ENCODE peak calls at places on chromosome 7, in six cellular contexts. One of them, this sample, is unnamed.

GRCh38 chr7:17427924-17428323 is 129.5 kb downstream of the AHR start:
- DNase-seq in Peyer's patch: no peak
- DNase-seq in WERI-Rb-1: no peak
- DNase-seq in neural progenitor cell: no peak
- DNase-seq in PC-3: no peak
- DNase-seq in fibroblast of lung: peak
- DNase-seq in this sample: no peak

GRCh38 chr7:128099204-128099671 is 68.0 kb upstream of the LRRC4 start:
- DNase-seq in Peyer's patch: no peak
- DNase-seq in WERI-Rb-1: no peak
- DNase-seq in neural progenitor cell: no peak
- DNase-seq in PC-3: peak
- DNase-seq in fibroblast of lung: peak
- DNase-seq in this sample: no peak

GRCh38 chr7:124840435-124840834 is 74.8 kb upstream of the GPR37 start:
- DNase-seq in Peyer's patch: no peak
- DNase-seq in WERI-Rb-1: no peak
- DNase-seq in neural progenitor cell: no peak
- DNase-seq in PC-3: peak
- DNase-seq in fibroblast of lung: peak
- DNase-seq in this sample: no peak

GRCh38 chr7:155000795-155001194 is 2.1 kb downstream of the PAXIP1 start:
- DNase-seq in Peyer's patch: no peak
- DNase-seq in WERI-Rb-1: peak
- DNase-seq in neural progenitor cell: no peak
- DNase-seq in PC-3: peak
- DNase-seq in fibroblast of lung: no peak
- DNase-seq in this sample: no peak

GRCh38 chr7:149728491-149729375 is 44.7 kb downstream of the ZNF467 start:
- DNase-seq in Peyer's patch: no peak
- DNase-seq in WERI-Rb-1: no peak
- DNase-seq in neural progenitor cell: no peak
- DNase-seq in PC-3: no peak
- DNase-seq in fibroblast of lung: no peak
- DNase-seq in this sample: no peak

GRCh38 chr7:121328508-121329459 is at the start of gene WNT16:
- DNase-seq in Peyer's patch: peak
- DNase-seq in WERI-Rb-1: no peak
- DNase-seq in neural progenitor cell: peak
- DNase-seq in PC-3: no peak
- DNase-seq in fibroblast of lung: no peak
- DNase-seq in this sample: peak

GRCh38 chr7:47523401-47523800 is 58.5 kb downstream of the TNS3 start:
- DNase-seq in Peyer's patch: no peak
- DNase-seq in WERI-Rb-1: no peak
- DNase-seq in neural progenitor cell: no peak
- DNase-seq in PC-3: no peak
- DNase-seq in fibroblast of lung: no peak
- DNase-seq in this sample: no peak

GRCh38 chr7:102814025-102814471 is 65.2 kb downstream of the FAM185A start:
- DNase-seq in Peyer's patch: no peak
- DNase-seq in WERI-Rb-1: no peak
- DNase-seq in neural progenitor cell: no peak
- DNase-seq in PC-3: peak
- DNase-seq in fibroblast of lung: peak
- DNase-seq in this sample: no peak

GRCh38 chr7:94352854-94353253 is 41.8 kb upstream of the COL1A2 start:
- DNase-seq in Peyer's patch: no peak
- DNase-seq in WERI-Rb-1: no peak
- DNase-seq in neural progenitor cell: no peak
- DNase-seq in PC-3: no peak
- DNase-seq in fibroblast of lung: no peak
- DNase-seq in this sample: no peak

GRCh38 chr7:158407581-158408331 is 179.9 kb downstream of the PTPRN2 start:
- DNase-seq in Peyer's patch: no peak
- DNase-seq in WERI-Rb-1: no peak
- DNase-seq in neural progenitor cell: peak
- DNase-seq in PC-3: peak
- DNase-seq in fibroblast of lung: peak
- DNase-seq in this sample: no peak

GRCh38 chr7:44845476-44845875 is 2.4 kb downstream of the H2AZ2 start:
- DNase-seq in Peyer's patch: no peak
- DNase-seq in WERI-Rb-1: no peak
- DNase-seq in neural progenitor cell: no peak
- DNase-seq in PC-3: no peak
- DNase-seq in fibroblast of lung: no peak
- DNase-seq in this sample: no peak

GRCh38 chr7:129343099-129343700 is 91.0 kb upstream of the STRIP2 start:
- DNase-seq in Peyer's patch: no peak
- DNase-seq in WERI-Rb-1: no peak
- DNase-seq in neural progenitor cell: peak
- DNase-seq in PC-3: peak
- DNase-seq in fibroblast of lung: peak
- DNase-seq in this sample: no peak

GRCh38 chr7:157663061-157663863 is 326.5 kb downstream of the DNAJB6 start:
- DNase-seq in Peyer's patch: no peak
- DNase-seq in WERI-Rb-1: peak
- DNase-seq in neural progenitor cell: no peak
- DNase-seq in PC-3: no peak
- DNase-seq in fibroblast of lung: no peak
- DNase-seq in this sample: peak

GRCh38 chr7:54260868-54261475 is 281.2 kb upstream of the VSTM2A start:
- DNase-seq in Peyer's patch: no peak
- DNase-seq in WERI-Rb-1: no peak
- DNase-seq in neural progenitor cell: no peak
- DNase-seq in PC-3: peak
- DNase-seq in fibroblast of lung: peak
- DNase-seq in this sample: no peak

GRCh38 chr7:47576909-47577255 is 5.0 kb downstream of the TNS3 start:
- DNase-seq in Peyer's patch: no peak
- DNase-seq in WERI-Rb-1: no peak
- DNase-seq in neural progenitor cell: no peak
- DNase-seq in PC-3: no peak
- DNase-seq in fibroblast of lung: no peak
- DNase-seq in this sample: no peak

GRCh38 chr7:130420943-130421578 is 19.8 kb downstream of the CEP41 start:
- DNase-seq in Peyer's patch: no peak
- DNase-seq in WERI-Rb-1: no peak
- DNase-seq in neural progenitor cell: no peak
- DNase-seq in PC-3: peak
- DNase-seq in fibroblast of lung: no peak
- DNase-seq in this sample: no peak

GRCh38 chr7:157056246-157056645 is 45.8 kb upstream of the MNX1 start:
- DNase-seq in Peyer's patch: no peak
- DNase-seq in WERI-Rb-1: no peak
- DNase-seq in neural progenitor cell: no peak
- DNase-seq in PC-3: no peak
- DNase-seq in fibroblast of lung: no peak
- DNase-seq in this sample: peak

GRCh38 chr7:118289476-118289875 is 65.0 kb downstream of the ANKRD7 start:
- DNase-seq in Peyer's patch: no peak
- DNase-seq in WERI-Rb-1: no peak
- DNase-seq in neural progenitor cell: no peak
- DNase-seq in PC-3: no peak
- DNase-seq in fibroblast of lung: no peak
- DNase-seq in this sample: no peak

GRCh38 chr7:70621954-70622596 is 509.9 kb upstream of the GALNT17 start:
- DNase-seq in Peyer's patch: no peak
- DNase-seq in WERI-Rb-1: no peak
- DNase-seq in neural progenitor cell: no peak
- DNase-seq in PC-3: no peak
- DNase-seq in fibroblast of lung: no peak
- DNase-seq in this sample: peak

GRCh38 chr7:87220734-87221215 is 1.2 kb upstream of the TMEM243 start:
- DNase-seq in Peyer's patch: no peak
- DNase-seq in WERI-Rb-1: no peak
- DNase-seq in neural progenitor cell: peak
- DNase-seq in PC-3: peak
- DNase-seq in fibroblast of lung: peak
- DNase-seq in this sample: peak

GRCh38 chr7:52749880-52750279 is 285.6 kb upstream of the POM121L12 start:
- DNase-seq in Peyer's patch: no peak
- DNase-seq in WERI-Rb-1: no peak
- DNase-seq in neural progenitor cell: peak
- DNase-seq in PC-3: no peak
- DNase-seq in fibroblast of lung: no peak
- DNase-seq in this sample: peak

GRCh38 chr7:66138994-66139752 is 24.5 kb downstream of the CRCP start:
- DNase-seq in Peyer's patch: no peak
- DNase-seq in WERI-Rb-1: no peak
- DNase-seq in neural progenitor cell: no peak
- DNase-seq in PC-3: peak
- DNase-seq in fibroblast of lung: no peak
- DNase-seq in this sample: no peak

GRCh38 chr7:2605608-2606538 is 25.9 kb upstream of the TTYH3 start:
- DNase-seq in Peyer's patch: no peak
- DNase-seq in WERI-Rb-1: no peak
- DNase-seq in neural progenitor cell: no peak
- DNase-seq in PC-3: no peak
- DNase-seq in fibroblast of lung: no peak
- DNase-seq in this sample: no peak
- TF ChIP-seq CTCF in Peyer's patch: no peak
- TF ChIP-seq CTCF in WERI-Rb-1: no peak
- TF ChIP-seq CTCF in neural progenitor cell: no peak
- TF ChIP-seq CTCF in PC-3: no peak
- TF ChIP-seq CTCF in fibroblast of lung: no peak
- TF ChIP-seq CTCF in this sample: no peak

DNA sequence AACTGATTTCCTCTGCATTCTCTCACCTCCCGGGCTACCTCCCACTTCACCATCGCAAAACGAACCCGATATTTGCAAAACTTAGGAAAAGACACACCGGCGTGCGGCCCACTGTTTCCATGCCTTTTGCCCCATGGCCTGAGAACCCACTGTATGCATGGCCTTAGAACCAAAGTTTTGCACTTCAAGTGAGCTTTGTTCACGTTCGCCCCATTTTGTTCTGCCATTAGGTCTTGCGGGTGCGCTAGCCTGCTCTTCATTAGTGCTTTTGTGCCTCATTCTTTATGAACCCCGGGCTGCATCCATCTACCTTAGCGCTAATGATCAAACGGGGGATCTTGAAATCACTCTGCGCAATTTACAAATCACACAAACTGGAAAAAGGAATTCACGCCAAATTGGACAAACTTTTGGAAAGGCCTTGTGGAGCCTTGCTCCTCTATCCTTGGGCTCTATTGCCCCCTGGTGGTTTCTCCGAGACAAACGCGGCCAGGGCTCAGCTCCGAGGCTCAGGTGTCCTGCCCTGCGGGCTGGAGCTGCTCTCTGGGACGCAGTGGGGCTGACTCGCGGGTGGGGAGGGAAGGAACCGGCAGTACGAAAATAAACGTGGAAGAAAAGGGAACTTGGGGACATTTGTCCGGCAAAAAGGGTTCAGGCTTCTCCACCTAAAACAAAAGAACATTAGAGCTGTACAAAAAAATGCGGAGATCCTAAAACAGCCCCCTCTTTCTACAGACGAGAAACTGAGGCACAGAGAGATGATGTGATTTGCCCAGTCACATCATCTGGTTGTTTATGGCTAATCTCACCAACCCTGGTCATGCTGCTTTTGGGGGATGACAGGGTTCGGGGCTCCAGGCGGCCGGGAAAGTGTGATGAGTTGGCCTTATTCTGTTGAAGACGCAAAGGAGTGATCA is 300.4 kb upstream of the NFE2L3 start:
- DNase-seq in Peyer's patch: peak
- DNase-seq in WERI-Rb-1: peak
- DNase-seq in neural progenitor cell: peak
- DNase-seq in PC-3: peak
- DNase-seq in fibroblast of lung: peak
- DNase-seq in this sample: peak
- TF ChIP-seq CTCF in Peyer's patch: peak
- TF ChIP-seq CTCF in WERI-Rb-1: peak
- TF ChIP-seq CTCF in neural progenitor cell: peak
- TF ChIP-seq CTCF in PC-3: peak
- TF ChIP-seq CTCF in fibroblast of lung: peak
- TF ChIP-seq CTCF in this sample: peak

GRCh38 chr7:100079024-100079560 is 2.4 kb downstream of the ZNF3 start:
- DNase-seq in Peyer's patch: no peak
- DNase-seq in WERI-Rb-1: no peak
- DNase-seq in neural progenitor cell: no peak
- DNase-seq in PC-3: no peak
- DNase-seq in fibroblast of lung: no peak
- DNase-seq in this sample: no peak

GRCh38 chr7:100085515-100085914 is 3.3 kb upstream of the COPS6 start:
- DNase-seq in Peyer's patch: no peak
- DNase-seq in WERI-Rb-1: no peak
- DNase-seq in neural progenitor cell: no peak
- DNase-seq in PC-3: no peak
- DNase-seq in fibroblast of lung: no peak
- DNase-seq in this sample: no peak

GRCh38 chr7:100080895-100081534 is 508 bp downstream of the ZNF3 start:
- DNase-seq in Peyer's patch: no peak
- DNase-seq in WERI-Rb-1: peak
- DNase-seq in neural progenitor cell: peak
- DNase-seq in PC-3: peak
- DNase-seq in fibroblast of lung: peak
- DNase-seq in this sample: no peak

GRCh38 chr7:100082978-100083377 is 1.5 kb upstream of the ZNF3 start:
- DNase-seq in Peyer's patch: no peak
- DNase-seq in WERI-Rb-1: no peak
- DNase-seq in neural progenitor cell: no peak
- DNase-seq in PC-3: no peak
- DNase-seq in fibroblast of lung: no peak
- DNase-seq in this sample: no peak

DNA sequence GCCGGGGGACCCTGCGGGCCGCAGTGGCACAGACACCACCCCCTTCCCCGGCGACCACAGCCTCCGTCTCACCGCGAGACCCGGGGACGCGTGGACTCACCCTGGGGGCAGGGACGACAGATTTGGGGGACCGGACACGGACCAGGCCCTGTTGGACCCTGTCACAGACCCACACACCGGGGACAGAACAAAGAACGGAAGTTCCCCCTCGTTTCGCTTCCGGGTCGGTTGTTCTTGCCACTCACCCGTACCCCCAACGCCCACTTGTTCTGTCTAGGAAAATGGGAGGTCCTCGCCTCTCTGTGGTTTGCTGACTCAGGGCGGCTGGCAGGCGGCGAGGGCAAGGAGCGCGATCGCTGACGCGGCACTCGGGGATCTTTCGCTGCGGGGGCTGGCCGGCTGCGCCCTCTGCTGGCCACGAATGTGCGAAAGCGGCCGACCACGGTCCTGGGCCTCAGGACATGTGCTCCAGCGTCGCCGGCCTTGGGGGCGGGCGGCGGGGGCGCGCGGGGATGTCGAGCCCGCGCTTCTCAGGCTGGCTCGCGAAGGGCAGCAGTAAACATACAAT is at the start of gene ZNF3:
- DNase-seq in Peyer's patch: peak
- DNase-seq in WERI-Rb-1: peak
- DNase-seq in neural progenitor cell: peak
- DNase-seq in PC-3: peak
- DNase-seq in fibroblast of lung: peak
- DNase-seq in this sample: peak
- TF ChIP-seq CTCF in Peyer's patch: peak
- TF ChIP-seq CTCF in WERI-Rb-1: peak
- TF ChIP-seq CTCF in neural progenitor cell: peak
- TF ChIP-seq CTCF in PC-3: peak
- TF ChIP-seq CTCF in fibroblast of lung: peak
- TF ChIP-seq CTCF in this sample: peak

GRCh38 chr7:963236-964078 is 9.0 kb upstream of the ADAP1 start:
- DNase-seq in Peyer's patch: peak
- DNase-seq in WERI-Rb-1: no peak
- DNase-seq in neural progenitor cell: peak
- DNase-seq in PC-3: no peak
- DNase-seq in fibroblast of lung: no peak
- DNase-seq in this sample: no peak
- TF ChIP-seq CTCF in Peyer's patch: no peak
- TF ChIP-seq CTCF in WERI-Rb-1: peak
- TF ChIP-seq CTCF in neural progenitor cell: no peak
- TF ChIP-seq CTCF in PC-3: no peak
- TF ChIP-seq CTCF in fibroblast of lung: no peak
- TF ChIP-seq CTCF in this sample: no peak

This sample was measured in testis.